ENCODE peak calls at places on chromosomes 3 and 15, in eight cellular contexts. One of them, this sample, is unnamed.

GRCh38 chr15:61318276-61318675 is 89.2 kb upstream of the RORA start:
- DNase-seq in NCI-H524 treated with DMSO at 0.1 percent for 48 hours: no peak
- DNase-seq in Karpas-422: no peak
- DNase-seq in nephron progenitor cell: no peak
- DNase-seq in HEK293T: no peak
- DNase-seq in Caki2: no peak
- DNase-seq in D341Med: no peak
- DNase-seq in GM12865: no peak
- DNase-seq in this sample: no peak

GRCh38 chr15:76426941-76427340 is 90.4 kb downstream of the ISL2 start:
- DNase-seq in nephron progenitor cell: no peak
- DNase-seq in GM12865: peak
- DNase-seq in HEK293T: no peak
- DNase-seq in D341Med: no peak
- DNase-seq in Caki2: no peak
- DNase-seq in Karpas-422: no peak
- DNase-seq in NCI-H524 treated with DMSO at 0.1 percent for 48 hours: no peak
- DNase-seq in this sample: no peak

GRCh38 chr3:118267588-118267987 is 767.1 kb downstream of the IGSF11 start:
- DNase-seq in NCI-H524 treated with DMSO at 0.1 percent for 48 hours: no peak
- DNase-seq in D341Med: no peak
- DNase-seq in Caki2: no peak
- DNase-seq in Karpas-422: no peak
- DNase-seq in GM12865: no peak
- DNase-seq in nephron progenitor cell: no peak
- DNase-seq in HEK293T: no peak
- DNase-seq in this sample: no peak

GRCh38 chr15:92797168-92798052 is 102.7 kb upstream of the CHD2 start:
- DNase-seq in NCI-H524 treated with DMSO at 0.1 percent for 48 hours: peak
- DNase-seq in Karpas-422: peak
- DNase-seq in Caki2: peak
- DNase-seq in GM12865: peak
- DNase-seq in HEK293T: peak
- DNase-seq in D341Med: peak
- DNase-seq in nephron progenitor cell: peak
- DNase-seq in this sample: peak

GRCh38 chr3:131543714-131544113 is 40.9 kb upstream of the MRPL3 start:
- DNase-seq in nephron progenitor cell: no peak
- DNase-seq in Caki2: peak
- DNase-seq in D341Med: no peak
- DNase-seq in HEK293T: no peak
- DNase-seq in NCI-H524 treated with DMSO at 0.1 percent for 48 hours: no peak
- DNase-seq in Karpas-422: no peak
- DNase-seq in GM12865: no peak
- DNase-seq in this sample: no peak

GRCh38 chr3:13292371-13292770 is 127.8 kb downstream of the NUP210 start:
- DNase-seq in GM12865: no peak
- DNase-seq in HEK293T: no peak
- DNase-seq in nephron progenitor cell: no peak
- DNase-seq in Caki2: no peak
- DNase-seq in D341Med: no peak
- DNase-seq in Karpas-422: no peak
- DNase-seq in NCI-H524 treated with DMSO at 0.1 percent for 48 hours: no peak
- DNase-seq in this sample: no peak

GRCh38 chr15:80800067-80800466 is 20.9 kb downstream of the CEMIP start:
- DNase-seq in D341Med: no peak
- DNase-seq in GM12865: no peak
- DNase-seq in HEK293T: no peak
- DNase-seq in NCI-H524 treated with DMSO at 0.1 percent for 48 hours: no peak
- DNase-seq in Karpas-422: no peak
- DNase-seq in nephron progenitor cell: no peak
- DNase-seq in Caki2: no peak
- DNase-seq in this sample: no peak

GRCh38 chr3:127072971-127073851 is 90.3 kb downstream of the PLXNA1 start:
- DNase-seq in Caki2: no peak
- DNase-seq in GM12865: no peak
- DNase-seq in Karpas-422: no peak
- DNase-seq in D341Med: no peak
- DNase-seq in nephron progenitor cell: no peak
- DNase-seq in HEK293T: no peak
- DNase-seq in NCI-H524 treated with DMSO at 0.1 percent for 48 hours: no peak
- DNase-seq in this sample: no peak

GRCh38 chr3:71406945-71407629 is 176.4 kb downstream of the FOXP1 start:
- DNase-seq in nephron progenitor cell: no peak
- DNase-seq in D341Med: no peak
- DNase-seq in Caki2: no peak
- DNase-seq in HEK293T: no peak
- DNase-seq in NCI-H524 treated with DMSO at 0.1 percent for 48 hours: peak
- DNase-seq in GM12865: no peak
- DNase-seq in Karpas-422: no peak
- DNase-seq in this sample: no peak

GRCh38 chr3:69659180-69659915 is 79.9 kb upstream of the MITF start:
- DNase-seq in nephron progenitor cell: no peak
- DNase-seq in D341Med: no peak
- DNase-seq in GM12865: no peak
- DNase-seq in NCI-H524 treated with DMSO at 0.1 percent for 48 hours: no peak
- DNase-seq in HEK293T: no peak
- DNase-seq in Karpas-422: no peak
- DNase-seq in Caki2: no peak
- DNase-seq in this sample: no peak

GRCh38 chr3:122410639-122411038 is 5.2 kb downstream of the WDR5B start:
- DNase-seq in HEK293T: no peak
- DNase-seq in D341Med: no peak
- DNase-seq in GM12865: no peak
- DNase-seq in nephron progenitor cell: no peak
- DNase-seq in Karpas-422: no peak
- DNase-seq in NCI-H524 treated with DMSO at 0.1 percent for 48 hours: no peak
- DNase-seq in Caki2: no peak
- DNase-seq in this sample: no peak

GRCh38 chr3:60579734-60580133 is 671.5 kb downstream of the FHIT start:
- DNase-seq in Caki2: peak
- DNase-seq in GM12865: no peak
- DNase-seq in Karpas-422: no peak
- DNase-seq in nephron progenitor cell: no peak
- DNase-seq in D341Med: no peak
- DNase-seq in NCI-H524 treated with DMSO at 0.1 percent for 48 hours: no peak
- DNase-seq in HEK293T: peak
- DNase-seq in this sample: no peak

GRCh38 chr3:380801-381200 is 184.2 kb downstream of the CHL1 start:
- DNase-seq in D341Med: no peak
- DNase-seq in Karpas-422: no peak
- DNase-seq in NCI-H524 treated with DMSO at 0.1 percent for 48 hours: no peak
- DNase-seq in GM12865: no peak
- DNase-seq in Caki2: no peak
- DNase-seq in HEK293T: no peak
- DNase-seq in nephron progenitor cell: no peak
- DNase-seq in this sample: no peak

GRCh38 chr3:179177611-179178010 is 29.5 kb downstream of the PIK3CA start:
- DNase-seq in nephron progenitor cell: no peak
- DNase-seq in NCI-H524 treated with DMSO at 0.1 percent for 48 hours: no peak
- DNase-seq in GM12865: no peak
- DNase-seq in Karpas-422: no peak
- DNase-seq in Caki2: no peak
- DNase-seq in HEK293T: no peak
- DNase-seq in D341Med: no peak
- DNase-seq in this sample: no peak

GRCh38 chr3:39104961-39105686 is 2.3 kb downstream of the GORASP1 start:
- DNase-seq in nephron progenitor cell: no peak
- DNase-seq in HEK293T: no peak
- DNase-seq in D341Med: no peak
- DNase-seq in NCI-H524 treated with DMSO at 0.1 percent for 48 hours: no peak
- DNase-seq in Karpas-422: no peak
- DNase-seq in GM12865: no peak
- DNase-seq in Caki2: no peak
- DNase-seq in this sample: no peak

GRCh38 chr3:128482857-128483656 is 9.9 kb downstream of the GATA2 start:
- DNase-seq in Caki2: no peak
- DNase-seq in Karpas-422: no peak
- DNase-seq in GM12865: no peak
- DNase-seq in NCI-H524 treated with DMSO at 0.1 percent for 48 hours: no peak
- DNase-seq in nephron progenitor cell: peak
- DNase-seq in HEK293T: no peak
- DNase-seq in D341Med: no peak
- DNase-seq in this sample: no peak

GRCh38 chr15:61327019-61327631 is 98.0 kb upstream of the RORA start:
- DNase-seq in nephron progenitor cell: no peak
- DNase-seq in Caki2: no peak
- DNase-seq in NCI-H524 treated with DMSO at 0.1 percent for 48 hours: no peak
- DNase-seq in HEK293T: no peak
- DNase-seq in GM12865: peak
- DNase-seq in Karpas-422: no peak
- DNase-seq in D341Med: no peak
- DNase-seq in this sample: no peak

GRCh38 chr3:127684871-127685707 is 12.3 kb downstream of the ABTB1 start:
- DNase-seq in Karpas-422: no peak
- DNase-seq in nephron progenitor cell: peak
- DNase-seq in Caki2: no peak
- DNase-seq in D341Med: no peak
- DNase-seq in HEK293T: no peak
- DNase-seq in NCI-H524 treated with DMSO at 0.1 percent for 48 hours: no peak
- DNase-seq in GM12865: no peak
- DNase-seq in this sample: no peak

GRCh38 chr3:67460841-67461240 is 193.6 kb downstream of the SUCLG2 start:
- DNase-seq in D341Med: no peak
- DNase-seq in NCI-H524 treated with DMSO at 0.1 percent for 48 hours: no peak
- DNase-seq in GM12865: no peak
- DNase-seq in Caki2: peak
- DNase-seq in Karpas-422: no peak
- DNase-seq in nephron progenitor cell: no peak
- DNase-seq in HEK293T: no peak
- DNase-seq in this sample: no peak

GRCh38 chr15:47551559-47551958 is 165.7 kb upstream of the SEMA6D start:
- DNase-seq in Karpas-422: no peak
- DNase-seq in Caki2: no peak
- DNase-seq in GM12865: no peak
- DNase-seq in D341Med: no peak
- DNase-seq in HEK293T: no peak
- DNase-seq in NCI-H524 treated with DMSO at 0.1 percent for 48 hours: no peak
- DNase-seq in nephron progenitor cell: no peak
- DNase-seq in this sample: no peak

GRCh38 chr3:25493786-25494185 is 65.7 kb downstream of the RARB start:
- DNase-seq in D341Med: no peak
- DNase-seq in nephron progenitor cell: no peak
- DNase-seq in HEK293T: no peak
- DNase-seq in GM12865: no peak
- DNase-seq in Karpas-422: no peak
- DNase-seq in Caki2: no peak
- DNase-seq in NCI-H524 treated with DMSO at 0.1 percent for 48 hours: no peak
- DNase-seq in this sample: no peak